ENCODE peak calls at places on chromosome 16, in eight cellular contexts. O is A673; U is HCT116; Q is neural progenitor cell; G is pancreas; M is CD8-positive, alpha-beta T cell; S is suprapubic skin; K is stomach. W is an unnamed sample. For H3K9me3, the result is how much of the 10 kb centered on the place peaks cover.

GRCh38 chr16:81263470-81264200 is 25.1 kb downstream of the BCO1 start:
- DNase-seq in S (no peak), O (no peak), K (no peak), U (no peak), G (no peak), Q (no peak), M (no peak), W (no peak)

GRCh38 chr16:2082171-2082982 is 34.6 kb downstream of the TSC2 start:
- DNase-seq in G (peak), K (peak), M (no peak), S (no peak), O (no peak), U (no peak), Q (no peak), W (peak)

GRCh38 chr16:2154533-2155090 is 970 bp upstream of the TRAF7 start:
- DNase-seq in G (no peak), U (no peak), M (no peak), K (no peak), O (no peak), S (no peak), Q (no peak), W (no peak)

GRCh38 chr16:57235128-57236092 is 9.6 kb upstream of the ARL2BP start:
- DNase-seq in G (no peak), M (no peak), Q (no peak), O (peak), S (no peak), K (no peak), U (no peak), W (no peak)

GRCh38 chr16:84599528-84600202 is 18.2 kb downstream of the COTL1 start:
- DNase-seq in O (peak), G (no peak), Q (peak), U (no peak), S (no peak), M (no peak), K (peak), W (peak)

GRCh38 chr16:3774156-3774767 is 56.9 kb upstream of the TRAP1 start:
- DNase-seq in K (no peak), M (no peak), O (no peak), S (no peak), U (no peak), G (no peak), Q (no peak), W (peak)

GRCh38 chr16:30187971-30188561 is 4.7 kb downstream of the CORO1A start:
- DNase-seq in O (no peak), M (no peak), K (no peak), S (no peak), U (no peak), Q (no peak), G (peak), W (peak)

GRCh38 chr16:73057369-73058210 is 9.7 kb upstream of the ZFHX3 start:
- DNase-seq in S (no peak), Q (peak), U (no peak), O (peak), K (no peak), M (no peak), G (peak), W (peak)

GRCh38 chr16:78479723-78480122 is 380.3 kb downstream of the WWOX start:
- DNase-seq in Q (no peak), K (no peak), M (no peak), G (no peak), S (no peak), U (no peak), O (no peak), W (no peak)

GRCh38 chr16:3062553-3062952 is 2.9 kb upstream of the IL32 start:
- DNase-seq in O (no peak), S (no peak), U (no peak), K (no peak), G (no peak), Q (no peak), M (no peak), W (no peak)

GRCh38 chr16:64870859-64871258 is 251.0 kb downstream of the CDH11 start:
- DNase-seq in K (no peak), U (no peak), S (no peak), O (no peak), M (no peak), Q (no peak), G (no peak), W (no peak)

GRCh38 chr16:20675488-20676267 is 21.8 kb downstream of the ACSM1 start:
- DNase-seq in S (no peak), U (peak), G (peak), O (no peak), Q (peak), M (peak), K (peak), W (peak)

GRCh38 chr16:89581045-89581695 is 5.6 kb downstream of the CPNE7 start:
- DNase-seq in K (no peak), M (no peak), U (peak), G (no peak), Q (no peak), S (no peak), O (no peak), W (no peak)

GRCh38 chr16:50771366-50771765 is 29.5 kb downstream of the CYLD start:
- DNase-seq in K (no peak), U (no peak), G (no peak), Q (no peak), M (no peak), S (no peak), O (no peak), W (no peak)

GRCh38 chr16:47847220-47847970 is 308.4 kb downstream of the ABCC12 start:
- DNase-seq in S (no peak), K (no peak), Q (no peak), G (no peak), U (no peak), M (no peak), O (no peak), W (no peak)

GRCh38 chr16:3285131-3285530 is 1.8 kb downstream of the ZNF263 start:
- DNase-seq in Q (no peak), U (no peak), K (no peak), S (no peak), O (no peak), G (peak), M (no peak), W (peak)

GRCh38 chr16:405548-406506 is 4.1 kb downstream of the DECR2 start:
- DNase-seq in O (no peak), K (no peak), S (no peak), U (no peak), M (no peak), Q (no peak), G (no peak), W (no peak)

GRCh38 chr16:49674255-49674980 is 181.5 kb downstream of the ZNF423 start:
- DNase-seq in M (no peak), O (no peak), K (no peak), U (no peak), G (no peak), S (no peak), Q (no peak), W (no peak)
- H3K27ac ChIP-seq in M (no peak), O (no peak), K (no peak), U (no peak), G (no peak), S (no peak), Q (no peak), W (no peak)

DNA sequence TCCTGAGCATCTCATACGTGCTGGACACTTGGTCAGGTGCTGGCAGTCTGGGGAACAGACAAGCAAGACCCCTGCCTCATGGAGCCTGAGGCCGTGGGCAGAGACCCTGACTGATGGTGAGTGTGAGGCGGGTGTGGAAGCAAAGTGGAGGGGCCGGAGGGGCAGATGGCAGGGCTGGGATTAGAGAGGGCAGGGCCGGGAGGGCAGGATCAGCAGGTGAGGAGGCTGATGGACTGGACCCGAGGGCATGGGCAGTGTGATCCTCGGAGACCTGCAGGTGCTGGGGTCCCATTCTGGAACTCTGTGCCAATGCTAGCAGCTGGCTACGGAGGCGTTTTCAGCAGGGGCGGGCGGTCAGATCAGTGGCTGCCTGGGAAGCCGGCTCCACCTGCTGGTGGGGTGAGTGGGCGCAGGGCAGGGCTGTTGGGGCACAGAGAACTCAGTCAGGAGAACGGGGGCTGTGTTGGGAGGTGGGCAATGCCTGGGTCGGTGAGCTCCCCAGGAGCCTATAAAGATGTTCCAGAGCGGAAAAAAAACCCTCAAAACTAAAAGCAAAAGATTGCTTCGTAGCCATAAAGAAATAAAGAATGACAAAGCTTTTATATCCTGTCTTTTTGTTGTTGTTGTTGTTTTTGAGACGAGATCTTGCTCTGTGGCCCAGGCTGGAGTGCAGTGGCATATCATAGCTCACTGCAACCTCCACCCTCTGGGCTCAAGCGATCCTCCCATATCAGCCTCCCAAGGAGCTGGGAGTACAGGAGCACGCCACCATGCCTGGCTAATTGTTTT is 8.9 kb upstream of the C16orf74 start:
- DNase-seq in G (peak), M (no peak), O (no peak), K (peak), S (no peak), U (no peak), Q (no peak), W (no peak)
- H3K9me3 ChIP-seq in G (under half), M (under half), O (under half), K (under half), S (under half), U (under half), Q (under half), W (under half)

DNA sequence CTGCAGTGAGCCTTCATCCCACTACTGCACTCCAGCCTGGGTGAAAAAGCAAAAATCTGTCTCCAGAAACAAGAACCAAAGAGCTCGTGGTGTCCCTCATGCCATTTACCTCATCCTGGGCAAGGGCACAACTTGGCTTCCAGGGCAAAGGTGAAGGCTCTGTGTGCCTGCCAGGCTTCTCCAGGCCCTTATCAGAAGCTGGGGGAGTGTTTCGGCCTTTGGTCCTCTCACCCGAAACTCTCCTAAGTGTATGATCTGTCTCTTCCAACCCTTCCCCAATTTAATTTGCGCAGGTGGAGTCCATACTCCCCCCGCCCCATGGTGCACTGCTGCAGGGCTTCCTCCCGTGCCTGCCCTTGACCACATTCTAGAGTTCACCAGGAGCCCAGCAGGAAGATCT is 1.1 kb downstream of the CES2 start:
- DNase-seq in K (peak), G (no peak), U (no peak), S (no peak), Q (no peak), O (no peak), M (no peak), W (no peak)
- H3K4me3 ChIP-seq in K (peak), G (no peak), U (no peak), S (peak), Q (no peak), O (no peak), M (no peak), W (peak)

GRCh38 chr16:69428652-69429051 is 4.2 kb downstream of the CYB5B start:
- DNase-seq in O (no peak), K (no peak), G (no peak), Q (no peak), U (no peak), M (no peak), S (no peak), W (no peak)

GRCh38 chr16:69424053-69424934 is at the start of gene CYB5B:
- DNase-seq in O (peak), Q (peak), M (peak), S (peak), U (peak), K (peak), G (peak), W (peak)

GRCh38 chr16:69424935-69425784 is 741 bp downstream of the CYB5B start:
- DNase-seq in M (no peak), O (no peak), K (no peak), S (no peak), Q (no peak), U (no peak), G (no peak), W (no peak)

GRCh38 chr16:69419956-69420355 is 4.5 kb upstream of the CYB5B start:
- DNase-seq in Q (no peak), O (no peak), M (no peak), S (no peak), G (no peak), U (no peak), K (no peak), W (no peak)

GRCh38 chr16:69423189-69423588 is 1.2 kb upstream of the CYB5B start:
- DNase-seq in S (no peak), G (no peak), U (no peak), Q (no peak), K (no peak), O (no peak), M (no peak), W (no peak)
- H3K27ac ChIP-seq in S (no peak), G (peak), U (peak), Q (no peak), K (no peak), O (no peak), M (no peak), W (no peak)

DNA sequence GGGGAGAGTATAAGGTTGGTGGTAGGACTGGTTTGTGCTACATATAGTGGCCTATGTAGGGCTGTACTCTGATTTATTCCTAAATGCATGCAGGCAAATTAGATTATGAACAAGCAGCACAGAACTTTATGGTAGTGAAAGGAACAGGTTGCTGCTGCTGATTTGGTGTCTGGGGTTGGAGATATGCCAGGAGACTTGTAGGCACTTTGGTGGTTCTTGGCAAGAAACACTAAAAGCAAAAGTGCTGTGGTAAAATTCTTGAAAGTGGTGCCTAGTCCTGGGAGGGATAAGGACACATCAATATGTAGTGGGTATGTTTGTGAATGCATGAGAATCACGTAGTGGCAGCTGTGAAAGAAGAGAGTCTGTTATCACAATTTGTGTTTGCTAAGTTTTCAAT is 2126.0 kb downstream of the TP53TG3F start:
- DNase-seq in S (no peak), K (no peak), O (no peak), M (no peak), U (no peak), G (no peak), Q (no peak), W (no peak)
- H3K9me3 ChIP-seq in S (under half), K (under half), O (under half), M (under half), U (under half), G (under half), Q (under half), W (under half)

GRCh38 chr16:83579431-83579830 is 228.3 kb upstream of the HSBP1 start:
- DNase-seq in K (no peak), Q (no peak), S (no peak), G (no peak), U (no peak), O (no peak), M (no peak), W (no peak)
- H3K4me3 ChIP-seq in K (no peak), Q (no peak), S (no peak), G (no peak), U (no peak), O (no peak), M (no peak), W (no peak)

GRCh38 chr16:14366447-14366846 is 263.6 kb downstream of the PARN start:
- DNase-seq in U (no peak), M (no peak), Q (no peak), S (no peak), G (no peak), O (no peak), K (no peak), W (no peak)
- H3K27ac ChIP-seq in U (no peak), M (no peak), Q (no peak), S (no peak), G (no peak), O (no peak), K (no peak), W (no peak)

DNA sequence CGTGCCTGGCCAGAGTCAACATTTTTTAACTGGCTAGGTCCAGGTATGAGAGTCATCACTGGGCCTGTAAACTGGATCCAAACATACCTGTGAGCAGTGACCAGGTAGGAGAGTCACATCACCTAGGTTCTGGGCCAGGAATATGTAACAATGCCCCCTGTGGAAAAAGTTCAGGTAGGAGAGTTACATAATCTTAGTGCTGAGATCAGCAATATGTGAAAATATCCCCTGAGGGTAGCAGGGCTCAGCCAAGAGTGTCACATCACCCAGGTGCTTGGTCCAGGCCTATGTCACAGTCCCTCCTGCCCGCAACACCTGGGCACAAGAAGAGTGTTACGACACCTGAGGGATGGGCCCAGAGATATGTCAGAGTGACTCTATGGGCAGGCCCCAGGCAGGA is 2104.7 kb downstream of the TP53TG3F start:
- DNase-seq in U (no peak), S (no peak), K (no peak), O (no peak), M (no peak), G (no peak), Q (no peak), W (no peak)
- H3K9me3 ChIP-seq in U (under half), S (under half), K (under half), O (under half), M (under half), G (under half), Q (under half), W (under half)

GRCh38 chr16:12545792-12546342 is 257.8 kb downstream of the CPPED1 start:
- DNase-seq in S (no peak), M (no peak), O (no peak), Q (no peak), K (no peak), G (no peak), U (no peak), W (no peak)
- H3K4me3 ChIP-seq in S (no peak), M (no peak), O (no peak), Q (no peak), K (no peak), G (no peak), U (no peak), W (no peak)

GRCh38 chr16:88116121-88116900 is 165.1 kb downstream of the BANP start:
- DNase-seq in U (no peak), M (no peak), O (no peak), K (no peak), S (no peak), G (no peak), Q (no peak), W (peak)
- H3K27ac ChIP-seq in U (no peak), M (no peak), O (no peak), K (no peak), S (no peak), G (no peak), Q (no peak), W (no peak)